ENCODE peak calls at places on chromosome 3, in four cellular contexts. One of them, this sample, is unnamed.
A peak's percentile ranks its signal among the peaks of the same experiment; 100 is the strongest.

GRCh38 chr3:171353423-171353822 is 106.8 kb downstream of the TNIK start:
- DNase-seq in nephron progenitor cell: no peak
- DNase-seq in WTC11: no peak
- DNase-seq in IMR-90: peak; percentile 38
- DNase-seq in this sample: no peak

GRCh38 chr3:128746881-128747280 is 20.9 kb downstream of the RAB7A start:
- DNase-seq in nephron progenitor cell: no peak
- DNase-seq in IMR-90: no peak
- DNase-seq in WTC11: no peak
- DNase-seq in this sample: no peak

GRCh38 chr3:190941694-190942280 is 79.3 kb upstream of the GMNC start:
- DNase-seq in IMR-90: no peak
- DNase-seq in WTC11: no peak
- DNase-seq in nephron progenitor cell: no peak
- DNase-seq in this sample: no peak

GRCh38 chr3:136266468-136266867 is 16.3 kb downstream of the PCCB start:
- DNase-seq in WTC11: no peak
- DNase-seq in IMR-90: peak; percentile 83
- DNase-seq in nephron progenitor cell: no peak
- DNase-seq in this sample: no peak

GRCh38 chr3:79767953-79768282 is at the start of gene ROBO1:
- DNase-seq in WTC11: peak; percentile 15
- DNase-seq in nephron progenitor cell: peak; percentile 20
- DNase-seq in IMR-90: no peak
- DNase-seq in this sample: peak; percentile 17

GRCh38 chr3:65963787-65964707 is 74.7 kb downstream of the MAGI1 start:
- DNase-seq in IMR-90: peak; percentile 93
- DNase-seq in nephron progenitor cell: no peak
- DNase-seq in WTC11: no peak
- DNase-seq in this sample: no peak

GRCh38 chr3:186975726-186976125 is 45.4 kb downstream of the ST6GAL1 start:
- DNase-seq in nephron progenitor cell: no peak
- DNase-seq in IMR-90: no peak
- DNase-seq in WTC11: no peak
- DNase-seq in this sample: no peak

GRCh38 chr3:122023335-122023734 is 1.3 kb upstream of the ILDR1 start:
- DNase-seq in IMR-90: no peak
- DNase-seq in nephron progenitor cell: no peak
- DNase-seq in WTC11: no peak
- DNase-seq in this sample: no peak

GRCh38 chr3:23468203-23468602 is 265.1 kb downstream of the UBE2E2 start:
- DNase-seq in WTC11: no peak
- DNase-seq in nephron progenitor cell: no peak
- DNase-seq in IMR-90: no peak
- DNase-seq in this sample: no peak

GRCh38 chr3:127072971-127073851 is 90.3 kb downstream of the PLXNA1 start:
- DNase-seq in nephron progenitor cell: no peak
- DNase-seq in WTC11: no peak
- DNase-seq in IMR-90: no peak
- DNase-seq in this sample: no peak
- TF ChIP-seq CTCF in nephron progenitor cell: no peak
- TF ChIP-seq CTCF in WTC11: no peak
- TF ChIP-seq CTCF in IMR-90: no peak
- TF ChIP-seq CTCF in this sample: no peak

DNA sequence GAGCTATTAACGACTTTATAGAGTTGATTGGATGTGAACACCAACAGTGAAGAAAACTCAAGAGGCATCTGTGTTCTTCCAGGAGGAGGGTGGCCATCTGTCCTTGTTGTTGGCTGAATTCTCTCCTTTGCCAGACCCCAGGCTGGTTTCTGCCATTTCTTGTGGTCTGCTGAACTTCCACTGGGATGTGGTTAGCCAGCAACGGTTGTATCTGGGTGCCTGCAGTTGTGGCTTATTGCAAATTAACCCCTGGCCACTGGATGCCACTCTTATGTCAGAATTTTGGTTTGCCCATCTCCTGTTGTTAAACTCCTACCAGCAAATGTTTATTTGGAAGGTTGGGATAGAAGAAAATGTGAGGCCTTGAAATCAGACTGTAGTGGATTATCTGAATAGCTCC is 163.6 kb upstream of the TBC1D5 start:
- DNase-seq in WTC11: no peak
- DNase-seq in IMR-90: no peak
- DNase-seq in nephron progenitor cell: no peak
- DNase-seq in this sample: no peak
- TF ChIP-seq CTCF in WTC11: no peak
- TF ChIP-seq CTCF in IMR-90: no peak
- TF ChIP-seq CTCF in nephron progenitor cell: no peak
- TF ChIP-seq CTCF in this sample: no peak

GRCh38 chr3:153275514-153275913 is 113.5 kb downstream of the RAP2B start:
- DNase-seq in IMR-90: no peak
- DNase-seq in nephron progenitor cell: no peak
- DNase-seq in WTC11: no peak
- DNase-seq in this sample: no peak

GRCh38 chr3:153273217-153273616 is 111.2 kb downstream of the RAP2B start:
- DNase-seq in IMR-90: no peak
- DNase-seq in nephron progenitor cell: no peak
- DNase-seq in WTC11: no peak
- DNase-seq in this sample: no peak

GRCh38 chr3:153277029-153277428 is 115.0 kb downstream of the RAP2B start:
- DNase-seq in nephron progenitor cell: no peak
- DNase-seq in IMR-90: no peak
- DNase-seq in WTC11: no peak
- DNase-seq in this sample: no peak

GRCh38 chr3:153274521-153274920 is 112.5 kb downstream of the RAP2B start:
- DNase-seq in WTC11: no peak
- DNase-seq in IMR-90: no peak
- DNase-seq in nephron progenitor cell: no peak
- DNase-seq in this sample: no peak

GRCh38 chr3:153273767-153274443 is 111.9 kb downstream of the RAP2B start:
- DNase-seq in nephron progenitor cell: no peak
- DNase-seq in WTC11: no peak
- DNase-seq in IMR-90: peak; percentile 76
- DNase-seq in this sample: no peak
- TF ChIP-seq CTCF in nephron progenitor cell: no peak
- TF ChIP-seq CTCF in WTC11: no peak
- TF ChIP-seq CTCF in IMR-90: no peak
- TF ChIP-seq CTCF in this sample: no peak

DNA sequence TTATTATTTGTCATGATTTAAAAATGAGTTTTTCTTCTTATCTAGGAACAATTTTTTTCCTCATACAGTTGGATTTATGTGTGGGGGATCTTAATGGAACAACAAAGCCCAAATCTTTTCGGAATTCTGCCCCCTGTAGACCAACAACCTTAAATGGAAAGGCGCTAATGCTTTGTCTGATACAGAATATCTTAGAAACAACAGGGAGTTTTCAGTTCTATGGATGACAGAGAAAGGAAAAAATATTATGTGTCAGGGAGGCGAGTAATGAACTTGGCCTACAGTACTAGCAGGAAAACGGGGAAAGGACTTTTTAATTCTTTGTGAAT is 592 bp downstream of the MOBP start:
- DNase-seq in nephron progenitor cell: no peak
- DNase-seq in IMR-90: no peak
- DNase-seq in WTC11: no peak
- DNase-seq in this sample: no peak
- TF ChIP-seq CTCF in nephron progenitor cell: no peak
- TF ChIP-seq CTCF in IMR-90: no peak
- TF ChIP-seq CTCF in WTC11: no peak
- TF ChIP-seq CTCF in this sample: peak; percentile 11

This sample was measured in neural crest cell.